ENCODE peak calls at places on chromosomes 3 and 15, in seven cellular contexts. O is heart right ventricle, V is HCEC 1CT, M is NCI-H82, S is NCI-H187, K is NCI-H1105, J is NCI-H460. A is an unnamed sample.
A peak's percentile ranks its signal among the peaks of the same experiment; 100 is the strongest.

GRCh38 chr15:59548501-59549230 is 62.9 kb upstream of the GCNT3 start:
- DNase-seq in O (no peak), V (no peak), J (no peak), M (no peak), S (no peak), K (no peak), A (no peak)

GRCh38 chr3:32157600-32158264 is 51.3 kb downstream of the GPD1L start:
- DNase-seq in V (no peak), S (no peak), K (no peak), O (no peak), M (no peak), J (no peak), A (no peak)

GRCh38 chr3:146184616-146185015 is 23.6 kb upstream of the PLOD2 start:
- DNase-seq in J (no peak), K (peak; percentile 9), S (no peak), M (peak; percentile 24), V (peak; percentile 50), O (no peak), A (peak; percentile 44)

GRCh38 chr3:72065236-72065635 is 280.3 kb upstream of the PROK2 start:
- DNase-seq in S (no peak), V (no peak), K (no peak), O (no peak), M (no peak), J (no peak), A (no peak)

GRCh38 chr3:37291275-37291700 is 116.9 kb upstream of the LRRFIP2 start:
- DNase-seq in S (no peak), K (no peak), O (no peak), V (peak; percentile 89), J (peak; percentile 63), M (no peak), A (peak; percentile 34)

GRCh38 chr3:101066776-101067175 is 73.6 kb upstream of the ABI3BP start:
- DNase-seq in O (no peak), V (peak; percentile 6), K (no peak), M (no peak), S (no peak), J (peak; percentile 4), A (no peak)

GRCh38 chr3:111895079-111895478 is 36.0 kb downstream of the PHLDB2 start:
- DNase-seq in K (peak; percentile 2), M (peak; percentile 46), V (peak; percentile 72), J (peak; percentile 74), S (no peak), O (no peak), A (peak; percentile 47)

GRCh38 chr3:119795849-119796248 is 13.9 kb downstream of the NR1I2 start:
- DNase-seq in K (no peak), S (no peak), V (no peak), O (no peak), M (no peak), J (no peak), A (peak; percentile 14)

GRCh38 chr3:117526485-117527079 is 817.0 kb downstream of the TUSC7 start:
- DNase-seq in S (no peak), J (peak; percentile 33), K (peak; percentile 14), O (no peak), M (peak; percentile 48), V (peak; percentile 23), A (peak; percentile 42)

GRCh38 chr3:56754753-56755365 is 46.9 kb downstream of the ARHGEF3 start:
- DNase-seq in J (no peak), K (no peak), S (no peak), M (no peak), O (no peak), V (no peak), A (no peak)